ENCODE peak calls at places on chromosomes 13 and 19, in five cellular contexts. One of them, this sample, is unnamed.

GRCh38 chr13:31920301-31920818 is 111.2 kb upstream of the FRY start:
- DNase-seq in effector memory CD4-positive, alpha-beta T cell: no peak
- DNase-seq in naive thymus-derived CD4-positive, alpha-beta T cell: no peak
- DNase-seq in Peyer's patch: no peak
- DNase-seq in tibial artery: no peak
- DNase-seq in this sample: no peak

GRCh38 chr13:33178197-33178699 is 107.3 kb downstream of the STARD13 start:
- DNase-seq in effector memory CD4-positive, alpha-beta T cell: no peak
- DNase-seq in naive thymus-derived CD4-positive, alpha-beta T cell: no peak
- DNase-seq in Peyer's patch: no peak
- DNase-seq in tibial artery: no peak
- DNase-seq in this sample: no peak

GRCh38 chr19:51000981-51001380 is 423 bp downstream of the KLK8 start:
- DNase-seq in effector memory CD4-positive, alpha-beta T cell: no peak
- DNase-seq in naive thymus-derived CD4-positive, alpha-beta T cell: no peak
- DNase-seq in Peyer's patch: no peak
- DNase-seq in tibial artery: no peak
- DNase-seq in this sample: no peak

GRCh38 chr13:71877280-71877653 is 10.3 kb upstream of the DACH1 start:
- DNase-seq in effector memory CD4-positive, alpha-beta T cell: no peak
- DNase-seq in naive thymus-derived CD4-positive, alpha-beta T cell: no peak
- DNase-seq in Peyer's patch: no peak
- DNase-seq in tibial artery: no peak
- DNase-seq in this sample: no peak

GRCh38 chr13:30710442-30710841 is 24.9 kb upstream of the ALOX5AP start:
- DNase-seq in effector memory CD4-positive, alpha-beta T cell: no peak
- DNase-seq in naive thymus-derived CD4-positive, alpha-beta T cell: no peak
- DNase-seq in Peyer's patch: no peak
- DNase-seq in tibial artery: no peak
- DNase-seq in this sample: no peak

GRCh38 chr19:46493236-46494114 is 2.2 kb downstream of the PNMA8B start:
- DNase-seq in effector memory CD4-positive, alpha-beta T cell: no peak
- DNase-seq in naive thymus-derived CD4-positive, alpha-beta T cell: peak; percentile 54
- DNase-seq in Peyer's patch: no peak
- DNase-seq in tibial artery: no peak
- DNase-seq in this sample: no peak

GRCh38 chr13:45393941-45394570 is 24.1 kb downstream of the SLC25A30 start:
- DNase-seq in effector memory CD4-positive, alpha-beta T cell: no peak
- DNase-seq in naive thymus-derived CD4-positive, alpha-beta T cell: no peak
- DNase-seq in Peyer's patch: peak; percentile 53
- DNase-seq in tibial artery: no peak
- DNase-seq in this sample: peak; percentile 65

GRCh38 chr13:21060063-21060826 is 1.1 kb downstream of the LATS2 start:
- DNase-seq in effector memory CD4-positive, alpha-beta T cell: no peak
- DNase-seq in naive thymus-derived CD4-positive, alpha-beta T cell: no peak
- DNase-seq in Peyer's patch: no peak
- DNase-seq in tibial artery: peak; percentile 78
- DNase-seq in this sample: peak; percentile 70

GRCh38 chr19:52600639-52601024 is 30.5 kb downstream of the ZNF701 start:
- DNase-seq in effector memory CD4-positive, alpha-beta T cell: no peak
- DNase-seq in naive thymus-derived CD4-positive, alpha-beta T cell: no peak
- DNase-seq in Peyer's patch: peak; percentile 88
- DNase-seq in tibial artery: no peak
- DNase-seq in this sample: no peak

GRCh38 chr13:74047925-74048324 is 86.3 kb downstream of the KLF12 start:
- DNase-seq in effector memory CD4-positive, alpha-beta T cell: no peak
- DNase-seq in naive thymus-derived CD4-positive, alpha-beta T cell: no peak
- DNase-seq in Peyer's patch: no peak
- DNase-seq in tibial artery: no peak
- DNase-seq in this sample: no peak

GRCh38 chr19:55440411-55441105 is 2.5 kb downstream of the SHISA7 start:
- DNase-seq in effector memory CD4-positive, alpha-beta T cell: no peak
- DNase-seq in naive thymus-derived CD4-positive, alpha-beta T cell: no peak
- DNase-seq in Peyer's patch: no peak
- DNase-seq in tibial artery: no peak
- DNase-seq in this sample: no peak

GRCh38 chr19:3984908-3985642 is at the start of gene EEF2:
- DNase-seq in effector memory CD4-positive, alpha-beta T cell: peak; percentile 91
- DNase-seq in naive thymus-derived CD4-positive, alpha-beta T cell: peak; percentile 95
- DNase-seq in Peyer's patch: peak; percentile 92
- DNase-seq in tibial artery: peak; percentile 93
- DNase-seq in this sample: peak; percentile 92

GRCh38 chr13:24153979-24154378 is 6.5 kb upstream of the SPATA13 start:
- DNase-seq in effector memory CD4-positive, alpha-beta T cell: no peak
- DNase-seq in naive thymus-derived CD4-positive, alpha-beta T cell: no peak
- DNase-seq in Peyer's patch: no peak
- DNase-seq in tibial artery: no peak
- DNase-seq in this sample: no peak

GRCh38 chr13:79988573-79988972 is 352.4 kb downstream of the SPRY2 start:
- DNase-seq in effector memory CD4-positive, alpha-beta T cell: no peak
- DNase-seq in naive thymus-derived CD4-positive, alpha-beta T cell: no peak
- DNase-seq in Peyer's patch: peak; percentile 53
- DNase-seq in tibial artery: no peak
- DNase-seq in this sample: no peak

GRCh38 chr13:98944336-98944735 is 33.5 kb downstream of the DOCK9 start:
- DNase-seq in effector memory CD4-positive, alpha-beta T cell: no peak
- DNase-seq in naive thymus-derived CD4-positive, alpha-beta T cell: no peak
- DNase-seq in Peyer's patch: no peak
- DNase-seq in tibial artery: no peak
- DNase-seq in this sample: no peak

GRCh38 chr19:55683449-55684261 is 8.6 kb downstream of the EPN1 start:
- DNase-seq in effector memory CD4-positive, alpha-beta T cell: no peak
- DNase-seq in naive thymus-derived CD4-positive, alpha-beta T cell: no peak
- DNase-seq in Peyer's patch: peak; percentile 82
- DNase-seq in tibial artery: no peak
- DNase-seq in this sample: no peak

GRCh38 chr13:41461527-41462124 is 4.3 kb downstream of the RGCC start:
- DNase-seq in effector memory CD4-positive, alpha-beta T cell: no peak
- DNase-seq in naive thymus-derived CD4-positive, alpha-beta T cell: peak; percentile 7
- DNase-seq in Peyer's patch: no peak
- DNase-seq in tibial artery: no peak
- DNase-seq in this sample: no peak

GRCh38 chr13:45411226-45411625 is 6.9 kb downstream of the SLC25A30 start:
- DNase-seq in effector memory CD4-positive, alpha-beta T cell: no peak
- DNase-seq in naive thymus-derived CD4-positive, alpha-beta T cell: no peak
- DNase-seq in Peyer's patch: no peak
- DNase-seq in tibial artery: no peak
- DNase-seq in this sample: no peak

GRCh38 chr13:45194081-45194939 is 6.5 kb downstream of the KCTD4 start:
- DNase-seq in effector memory CD4-positive, alpha-beta T cell: no peak
- DNase-seq in naive thymus-derived CD4-positive, alpha-beta T cell: no peak
- DNase-seq in Peyer's patch: no peak
- DNase-seq in tibial artery: peak; percentile 67
- DNase-seq in this sample: no peak

GRCh38 chr13:107865643-107866006 is 349.7 kb downstream of the LIG4 start:
- DNase-seq in effector memory CD4-positive, alpha-beta T cell: no peak
- DNase-seq in naive thymus-derived CD4-positive, alpha-beta T cell: no peak
- DNase-seq in Peyer's patch: no peak
- DNase-seq in tibial artery: no peak
- DNase-seq in this sample: no peak

GRCh38 chr19:2645816-2646215 is 56.7 kb downstream of the GNG7 start:
- DNase-seq in effector memory CD4-positive, alpha-beta T cell: no peak
- DNase-seq in naive thymus-derived CD4-positive, alpha-beta T cell: no peak
- DNase-seq in Peyer's patch: no peak
- DNase-seq in tibial artery: no peak
- DNase-seq in this sample: no peak

GRCh38 chr13:74794147-74794546 is 659.9 kb upstream of the KLF12 start:
- DNase-seq in effector memory CD4-positive, alpha-beta T cell: no peak
- DNase-seq in naive thymus-derived CD4-positive, alpha-beta T cell: no peak
- DNase-seq in Peyer's patch: no peak
- DNase-seq in tibial artery: no peak
- DNase-seq in this sample: no peak

GRCh38 chr19:10416380-10417257 is 3.7 kb upstream of the PDE4A start:
- DNase-seq in effector memory CD4-positive, alpha-beta T cell: peak; percentile 99
- DNase-seq in naive thymus-derived CD4-positive, alpha-beta T cell: peak; percentile 97
- DNase-seq in Peyer's patch: peak; percentile 80
- DNase-seq in tibial artery: peak; percentile 79
- DNase-seq in this sample: peak; percentile 94

GRCh38 chr19:10417598-10418280 is 2.6 kb upstream of the PDE4A start:
- DNase-seq in effector memory CD4-positive, alpha-beta T cell: no peak
- DNase-seq in naive thymus-derived CD4-positive, alpha-beta T cell: no peak
- DNase-seq in Peyer's patch: no peak
- DNase-seq in tibial artery: no peak
- DNase-seq in this sample: no peak

GRCh38 chr19:10419200-10419645 is 1.1 kb upstream of the PDE4A start:
- DNase-seq in effector memory CD4-positive, alpha-beta T cell: no peak
- DNase-seq in naive thymus-derived CD4-positive, alpha-beta T cell: no peak
- DNase-seq in Peyer's patch: no peak
- DNase-seq in tibial artery: no peak
- DNase-seq in this sample: no peak

GRCh38 chr19:10418281-10419199 is 1.8 kb upstream of the PDE4A start:
- DNase-seq in effector memory CD4-positive, alpha-beta T cell: no peak
- DNase-seq in naive thymus-derived CD4-positive, alpha-beta T cell: no peak
- DNase-seq in Peyer's patch: no peak
- DNase-seq in tibial artery: no peak
- DNase-seq in this sample: no peak

GRCh38 chr19:10416083-10416379 is 4.3 kb upstream of the PDE4A start:
- DNase-seq in effector memory CD4-positive, alpha-beta T cell: no peak
- DNase-seq in naive thymus-derived CD4-positive, alpha-beta T cell: no peak
- DNase-seq in Peyer's patch: no peak
- DNase-seq in tibial artery: no peak
- DNase-seq in this sample: no peak
- H3K27ac ChIP-seq in effector memory CD4-positive, alpha-beta T cell: peak overlapping the region; percentile 55
- H3K27ac ChIP-seq in naive thymus-derived CD4-positive, alpha-beta T cell: peak overlapping the region; percentile 55
- H3K27ac ChIP-seq in Peyer's patch: peak overlapping the region; percentile 32
- H3K27ac ChIP-seq in tibial artery: no peak overlapping the region
- H3K27ac ChIP-seq in this sample: no peak overlapping the region

DNA sequence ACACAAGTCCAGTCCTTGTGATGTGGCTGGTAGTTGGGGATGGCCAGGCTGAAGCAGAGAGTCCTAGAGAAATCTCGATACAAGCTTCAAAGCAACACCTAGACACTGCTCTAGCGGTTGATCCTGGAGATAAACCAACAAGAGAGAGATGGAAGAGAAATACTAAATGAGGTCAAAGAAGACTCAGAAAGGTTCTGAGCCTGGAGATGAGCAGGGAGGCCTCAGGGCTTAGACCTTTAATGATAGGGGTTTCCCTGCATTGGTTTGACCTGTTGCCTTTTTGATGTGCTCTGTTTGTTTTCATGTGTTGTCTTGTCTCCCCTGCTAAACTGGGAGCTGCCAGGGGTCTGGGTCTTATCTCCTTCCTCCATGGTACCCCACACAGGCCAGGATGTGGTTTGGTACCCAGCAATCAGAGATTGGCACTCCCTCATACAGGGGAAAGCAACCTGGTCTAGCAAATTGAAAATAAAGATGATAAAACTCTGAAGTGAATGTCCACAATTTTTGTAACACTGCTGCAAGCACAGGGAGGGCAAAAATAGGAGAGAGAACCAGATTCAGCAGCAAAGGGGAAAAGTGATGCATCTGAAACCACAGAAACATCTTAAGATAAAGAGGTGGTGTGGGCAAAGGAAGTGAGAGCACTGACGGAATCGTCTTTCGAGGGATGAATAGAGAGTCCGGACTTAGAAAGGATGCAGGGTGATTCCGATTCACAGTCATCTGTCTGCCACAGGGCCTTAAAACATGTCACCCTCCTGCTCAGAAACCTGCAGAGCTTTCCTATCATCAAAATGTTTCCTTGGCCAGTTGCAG is 3.4 kb downstream of the FFAR2 start:
- DNase-seq in effector memory CD4-positive, alpha-beta T cell: no peak
- DNase-seq in naive thymus-derived CD4-positive, alpha-beta T cell: no peak
- DNase-seq in Peyer's patch: no peak
- DNase-seq in tibial artery: no peak
- DNase-seq in this sample: no peak
- H3K4me3 ChIP-seq in effector memory CD4-positive, alpha-beta T cell: no peak overlapping the region
- H3K4me3 ChIP-seq in naive thymus-derived CD4-positive, alpha-beta T cell: no peak overlapping the region
- H3K4me3 ChIP-seq in Peyer's patch: no peak overlapping the region
- H3K4me3 ChIP-seq in tibial artery: no peak overlapping the region
- H3K4me3 ChIP-seq in this sample: no peak overlapping the region

GRCh38 chr19:9828551-9829063 is 889 bp downstream of the UBL5 start:
- DNase-seq in effector memory CD4-positive, alpha-beta T cell: no peak
- DNase-seq in naive thymus-derived CD4-positive, alpha-beta T cell: no peak
- DNase-seq in Peyer's patch: no peak
- DNase-seq in tibial artery: no peak
- DNase-seq in this sample: no peak
- H3K27ac ChIP-seq in effector memory CD4-positive, alpha-beta T cell: peak overlapping the region; percentile 78
- H3K27ac ChIP-seq in naive thymus-derived CD4-positive, alpha-beta T cell: peak overlapping the region; percentile 87
- H3K27ac ChIP-seq in Peyer's patch: no peak overlapping the region
- H3K27ac ChIP-seq in tibial artery: peak overlapping the region; percentile 88
- H3K27ac ChIP-seq in this sample: peak overlapping the region; percentile 85

GRCh38 chr19:43524922-43525835 is 1.8 kb downstream of the ETHE1 start:
- DNase-seq in effector memory CD4-positive, alpha-beta T cell: no peak
- DNase-seq in naive thymus-derived CD4-positive, alpha-beta T cell: peak; percentile 34
- DNase-seq in Peyer's patch: peak; percentile 84
- DNase-seq in tibial artery: peak; percentile 85
- DNase-seq in this sample: peak; percentile 74
- H3K4me3 ChIP-seq in effector memory CD4-positive, alpha-beta T cell: peak overlapping the region; percentile 89
- H3K4me3 ChIP-seq in naive thymus-derived CD4-positive, alpha-beta T cell: peak overlapping the region; percentile 75
- H3K4me3 ChIP-seq in Peyer's patch: peak overlapping the region; percentile 81
- H3K4me3 ChIP-seq in tibial artery: peak overlapping the region; percentile 94
- H3K4me3 ChIP-seq in this sample: peak overlapping the region; percentile 76

GRCh38 chr19:12295191-12295590 is 508 bp upstream of the ZNF44 start:
- DNase-seq in effector memory CD4-positive, alpha-beta T cell: no peak
- DNase-seq in naive thymus-derived CD4-positive, alpha-beta T cell: no peak
- DNase-seq in Peyer's patch: no peak
- DNase-seq in tibial artery: no peak
- DNase-seq in this sample: no peak
- H3K27ac ChIP-seq in effector memory CD4-positive, alpha-beta T cell: peak overlapping the region; percentile 83
- H3K27ac ChIP-seq in naive thymus-derived CD4-positive, alpha-beta T cell: peak overlapping the region; percentile 90
- H3K27ac ChIP-seq in Peyer's patch: peak overlapping the region; percentile 98
- H3K27ac ChIP-seq in tibial artery: peak overlapping the region; percentile 96
- H3K27ac ChIP-seq in this sample: peak overlapping the region; percentile 84

GRCh38 chr13:40220299-40220935 is 446.0 kb downstream of the FOXO1 start:
- DNase-seq in effector memory CD4-positive, alpha-beta T cell: no peak
- DNase-seq in naive thymus-derived CD4-positive, alpha-beta T cell: no peak
- DNase-seq in Peyer's patch: no peak
- DNase-seq in tibial artery: no peak
- DNase-seq in this sample: no peak

GRCh38 chr13:40217675-40218074 is 448.8 kb downstream of the FOXO1 start:
- DNase-seq in effector memory CD4-positive, alpha-beta T cell: no peak
- DNase-seq in naive thymus-derived CD4-positive, alpha-beta T cell: no peak
- DNase-seq in Peyer's patch: no peak
- DNase-seq in tibial artery: no peak
- DNase-seq in this sample: no peak

GRCh38 chr13:40221460-40222201 is 444.8 kb downstream of the FOXO1 start:
- DNase-seq in effector memory CD4-positive, alpha-beta T cell: peak; percentile 20
- DNase-seq in naive thymus-derived CD4-positive, alpha-beta T cell: peak; percentile 77
- DNase-seq in Peyer's patch: no peak
- DNase-seq in tibial artery: no peak
- DNase-seq in this sample: no peak

GRCh38 chr13:40215747-40216146 is 450.7 kb downstream of the FOXO1 start:
- DNase-seq in effector memory CD4-positive, alpha-beta T cell: no peak
- DNase-seq in naive thymus-derived CD4-positive, alpha-beta T cell: no peak
- DNase-seq in Peyer's patch: no peak
- DNase-seq in tibial artery: no peak
- DNase-seq in this sample: no peak

GRCh38 chr13:40221131-40221459 is 445.3 kb downstream of the FOXO1 start:
- DNase-seq in effector memory CD4-positive, alpha-beta T cell: no peak
- DNase-seq in naive thymus-derived CD4-positive, alpha-beta T cell: no peak
- DNase-seq in Peyer's patch: no peak
- DNase-seq in tibial artery: no peak
- DNase-seq in this sample: no peak
- H3K4me3 ChIP-seq in effector memory CD4-positive, alpha-beta T cell: no peak overlapping the region
- H3K4me3 ChIP-seq in naive thymus-derived CD4-positive, alpha-beta T cell: peak overlapping the region; percentile 10
- H3K4me3 ChIP-seq in Peyer's patch: no peak overlapping the region
- H3K4me3 ChIP-seq in tibial artery: no peak overlapping the region
- H3K4me3 ChIP-seq in this sample: no peak overlapping the region

GRCh38 chr19:1112254-1113208 is 8.7 kb downstream of the GPX4 start:
- DNase-seq in effector memory CD4-positive, alpha-beta T cell: no peak
- DNase-seq in naive thymus-derived CD4-positive, alpha-beta T cell: no peak
- DNase-seq in Peyer's patch: peak; percentile 92
- DNase-seq in tibial artery: no peak
- DNase-seq in this sample: no peak
- H3K27ac ChIP-seq in effector memory CD4-positive, alpha-beta T cell: peak overlapping the region; percentile 42
- H3K27ac ChIP-seq in naive thymus-derived CD4-positive, alpha-beta T cell: peak overlapping the region; percentile 59
- H3K27ac ChIP-seq in Peyer's patch: peak overlapping the region; percentile 71
- H3K27ac ChIP-seq in tibial artery: peak overlapping the region; percentile 76
- H3K27ac ChIP-seq in this sample: peak overlapping the region; percentile 95

GRCh38 chr19:38618590-38619360 is at the start of gene EIF3K:
- DNase-seq in effector memory CD4-positive, alpha-beta T cell: peak; percentile 96
- DNase-seq in naive thymus-derived CD4-positive, alpha-beta T cell: peak; percentile 96
- DNase-seq in Peyer's patch: peak; percentile 100
- DNase-seq in tibial artery: peak; percentile 100
- DNase-seq in this sample: peak; percentile 97
- H3K4me3 ChIP-seq in effector memory CD4-positive, alpha-beta T cell: peak within 1 kb of the TSS; percentile 85
- H3K4me3 ChIP-seq in naive thymus-derived CD4-positive, alpha-beta T cell: peak within 1 kb of the TSS; percentile 96
- H3K4me3 ChIP-seq in Peyer's patch: peak within 1 kb of the TSS; percentile 72
- H3K4me3 ChIP-seq in tibial artery: peak within 1 kb of the TSS; percentile 98
- H3K4me3 ChIP-seq in this sample: peak within 1 kb of the TSS; percentile 75

This sample was measured in ascending aorta.